ENCODE peak calls at places on chromosome 10, in seven cellular contexts. One of them, this sample, is unnamed.

GRCh38 chr10:100775866-100776265 is 30.5 kb downstream of the PAX2 start:
- DNase-seq in BE2C: no peak
- DNase-seq in CD4-positive, alpha-beta T cell: no peak
- DNase-seq in GM12892: no peak
- DNase-seq in stimulated activated CD4-positive, alpha-beta T cell treated with anti-CD3 and anti-CD28 coated beads, Interleukin-15, amount 100 ng/mL, for 24 hours: no peak
- DNase-seq in cerebellum: no peak
- DNase-seq in renal cortical epithelial cell: peak
- DNase-seq in this sample: no peak

GRCh38 chr10:124291009-124291671 is 127.6 kb downstream of the OAT start:
- DNase-seq in BE2C: no peak
- DNase-seq in CD4-positive, alpha-beta T cell: no peak
- DNase-seq in GM12892: no peak
- DNase-seq in stimulated activated CD4-positive, alpha-beta T cell treated with anti-CD3 and anti-CD28 coated beads, Interleukin-15, amount 100 ng/mL, for 24 hours: no peak
- DNase-seq in cerebellum: no peak
- DNase-seq in renal cortical epithelial cell: peak
- DNase-seq in this sample: no peak

GRCh38 chr10:15238553-15239335 is 70.3 kb upstream of the NMT2 start:
- DNase-seq in BE2C: no peak
- DNase-seq in CD4-positive, alpha-beta T cell: no peak
- DNase-seq in GM12892: no peak
- DNase-seq in stimulated activated CD4-positive, alpha-beta T cell treated with anti-CD3 and anti-CD28 coated beads, Interleukin-15, amount 100 ng/mL, for 24 hours: no peak
- DNase-seq in cerebellum: peak
- DNase-seq in renal cortical epithelial cell: peak
- DNase-seq in this sample: no peak

GRCh38 chr10:47369251-47369894 is 14.7 kb downstream of the ZNF488 start:
- DNase-seq in BE2C: no peak
- DNase-seq in CD4-positive, alpha-beta T cell: no peak
- DNase-seq in GM12892: no peak
- DNase-seq in stimulated activated CD4-positive, alpha-beta T cell treated with anti-CD3 and anti-CD28 coated beads, Interleukin-15, amount 100 ng/mL, for 24 hours: no peak
- DNase-seq in cerebellum: no peak
- DNase-seq in renal cortical epithelial cell: no peak
- DNase-seq in this sample: no peak

GRCh38 chr10:6516877-6517276 is 63.2 kb downstream of the PRKCQ start:
- DNase-seq in BE2C: no peak
- DNase-seq in CD4-positive, alpha-beta T cell: no peak
- DNase-seq in GM12892: no peak
- DNase-seq in stimulated activated CD4-positive, alpha-beta T cell treated with anti-CD3 and anti-CD28 coated beads, Interleukin-15, amount 100 ng/mL, for 24 hours: no peak
- DNase-seq in cerebellum: no peak
- DNase-seq in renal cortical epithelial cell: no peak
- DNase-seq in this sample: no peak

GRCh38 chr10:29598861-29599311 is 35.9 kb downstream of the SVIL start:
- DNase-seq in BE2C: no peak
- DNase-seq in CD4-positive, alpha-beta T cell: no peak
- DNase-seq in GM12892: no peak
- DNase-seq in stimulated activated CD4-positive, alpha-beta T cell treated with anti-CD3 and anti-CD28 coated beads, Interleukin-15, amount 100 ng/mL, for 24 hours: no peak
- DNase-seq in cerebellum: no peak
- DNase-seq in renal cortical epithelial cell: no peak
- DNase-seq in this sample: no peak

GRCh38 chr10:120508393-120508792 is 51.4 kb downstream of the PLPP4 start:
- DNase-seq in BE2C: no peak
- DNase-seq in CD4-positive, alpha-beta T cell: no peak
- DNase-seq in GM12892: no peak
- DNase-seq in stimulated activated CD4-positive, alpha-beta T cell treated with anti-CD3 and anti-CD28 coated beads, Interleukin-15, amount 100 ng/mL, for 24 hours: peak
- DNase-seq in cerebellum: no peak
- DNase-seq in renal cortical epithelial cell: peak
- DNase-seq in this sample: no peak

GRCh38 chr10:3782099-3782455 is 2.9 kb downstream of the KLF6 start:
- DNase-seq in BE2C: no peak
- DNase-seq in CD4-positive, alpha-beta T cell: peak
- DNase-seq in GM12892: no peak
- DNase-seq in stimulated activated CD4-positive, alpha-beta T cell treated with anti-CD3 and anti-CD28 coated beads, Interleukin-15, amount 100 ng/mL, for 24 hours: no peak
- DNase-seq in cerebellum: no peak
- DNase-seq in renal cortical epithelial cell: no peak
- DNase-seq in this sample: no peak

GRCh38 chr10:88163572-88163971 is 300.1 kb downstream of the PTEN start:
- DNase-seq in BE2C: no peak
- DNase-seq in CD4-positive, alpha-beta T cell: no peak
- DNase-seq in GM12892: no peak
- DNase-seq in stimulated activated CD4-positive, alpha-beta T cell treated with anti-CD3 and anti-CD28 coated beads, Interleukin-15, amount 100 ng/mL, for 24 hours: no peak
- DNase-seq in cerebellum: no peak
- DNase-seq in renal cortical epithelial cell: no peak
- DNase-seq in this sample: no peak

GRCh38 chr10:33271969-33272583 is 62.4 kb downstream of the NRP1 start:
- DNase-seq in BE2C: no peak
- DNase-seq in CD4-positive, alpha-beta T cell: no peak
- DNase-seq in GM12892: no peak
- DNase-seq in stimulated activated CD4-positive, alpha-beta T cell treated with anti-CD3 and anti-CD28 coated beads, Interleukin-15, amount 100 ng/mL, for 24 hours: no peak
- DNase-seq in cerebellum: no peak
- DNase-seq in renal cortical epithelial cell: no peak
- DNase-seq in this sample: no peak

GRCh38 chr10:3761916-3762708 is 22.9 kb downstream of the KLF6 start:
- DNase-seq in BE2C: no peak
- DNase-seq in CD4-positive, alpha-beta T cell: no peak
- DNase-seq in GM12892: no peak
- DNase-seq in stimulated activated CD4-positive, alpha-beta T cell treated with anti-CD3 and anti-CD28 coated beads, Interleukin-15, amount 100 ng/mL, for 24 hours: no peak
- DNase-seq in cerebellum: no peak
- DNase-seq in renal cortical epithelial cell: peak
- DNase-seq in this sample: no peak

GRCh38 chr10:127928021-127928806 is 21.3 kb downstream of the PTPRE start:
- DNase-seq in BE2C: no peak
- DNase-seq in CD4-positive, alpha-beta T cell: no peak
- DNase-seq in GM12892: no peak
- DNase-seq in stimulated activated CD4-positive, alpha-beta T cell treated with anti-CD3 and anti-CD28 coated beads, Interleukin-15, amount 100 ng/mL, for 24 hours: no peak
- DNase-seq in cerebellum: no peak
- DNase-seq in renal cortical epithelial cell: peak
- DNase-seq in this sample: no peak

GRCh38 chr10:31739759-31740158 is 188.9 kb downstream of the ARHGAP12 start:
- DNase-seq in BE2C: no peak
- DNase-seq in CD4-positive, alpha-beta T cell: no peak
- DNase-seq in GM12892: no peak
- DNase-seq in stimulated activated CD4-positive, alpha-beta T cell treated with anti-CD3 and anti-CD28 coated beads, Interleukin-15, amount 100 ng/mL, for 24 hours: no peak
- DNase-seq in cerebellum: no peak
- DNase-seq in renal cortical epithelial cell: peak
- DNase-seq in this sample: no peak

GRCh38 chr10:110568055-110568735 is 700 bp downstream of the SMC3 start:
- DNase-seq in BE2C: peak
- DNase-seq in CD4-positive, alpha-beta T cell: peak
- DNase-seq in GM12892: peak
- DNase-seq in stimulated activated CD4-positive, alpha-beta T cell treated with anti-CD3 and anti-CD28 coated beads, Interleukin-15, amount 100 ng/mL, for 24 hours: peak
- DNase-seq in cerebellum: peak
- DNase-seq in renal cortical epithelial cell: no peak
- DNase-seq in this sample: no peak

GRCh38 chr10:98485959-98486358 is 39.2 kb upstream of the HPS1 start:
- DNase-seq in BE2C: no peak
- DNase-seq in CD4-positive, alpha-beta T cell: no peak
- DNase-seq in GM12892: no peak
- DNase-seq in stimulated activated CD4-positive, alpha-beta T cell treated with anti-CD3 and anti-CD28 coated beads, Interleukin-15, amount 100 ng/mL, for 24 hours: no peak
- DNase-seq in cerebellum: no peak
- DNase-seq in renal cortical epithelial cell: no peak
- DNase-seq in this sample: no peak

GRCh38 chr10:133124357-133125211 is 35.4 kb upstream of the KNDC1 start:
- DNase-seq in BE2C: peak
- DNase-seq in CD4-positive, alpha-beta T cell: no peak
- DNase-seq in GM12892: no peak
- DNase-seq in stimulated activated CD4-positive, alpha-beta T cell treated with anti-CD3 and anti-CD28 coated beads, Interleukin-15, amount 100 ng/mL, for 24 hours: peak
- DNase-seq in cerebellum: peak
- DNase-seq in renal cortical epithelial cell: no peak
- DNase-seq in this sample: no peak

This sample was measured in esophagus squamous epithelium.